ENCODE peak calls at places on chromosomes 5 and 9, in four cellular contexts. One of them, this sample, is unnamed.

GRCh38 chr9:109179801-109180523 is 12.9 kb upstream of the FRRS1L start:
- DNase-seq in fibroblast of the aortic adventitia: no peak
- DNase-seq in esophagus squamous epithelium: no peak
- DNase-seq in kidney: no peak
- DNase-seq in this sample: no peak

GRCh38 chr5:139806726-139807646 is 11.4 kb downstream of the PSD2 start:
- DNase-seq in fibroblast of the aortic adventitia: no peak
- DNase-seq in kidney: peak; percentile 22
- DNase-seq in esophagus squamous epithelium: no peak
- DNase-seq in this sample: no peak

GRCh38 chr9:31100311-31100710 is 1284.1 kb upstream of the ACO1 start:
- DNase-seq in kidney: no peak
- DNase-seq in fibroblast of the aortic adventitia: no peak
- DNase-seq in esophagus squamous epithelium: no peak
- DNase-seq in this sample: no peak

GRCh38 chr5:14357441-14357840 is 214.3 kb downstream of the TRIO start:
- DNase-seq in kidney: no peak
- DNase-seq in fibroblast of the aortic adventitia: no peak
- DNase-seq in esophagus squamous epithelium: no peak
- DNase-seq in this sample: peak; percentile 35

GRCh38 chr5:28473531-28474107 is 1435.2 kb upstream of the CDH9 start:
- DNase-seq in fibroblast of the aortic adventitia: peak; percentile 0
- DNase-seq in esophagus squamous epithelium: no peak
- DNase-seq in kidney: no peak
- DNase-seq in this sample: peak; percentile 59

GRCh38 chr9:14447103-14447502 is 133.2 kb upstream of the NFIB start:
- DNase-seq in kidney: no peak
- DNase-seq in fibroblast of the aortic adventitia: no peak
- DNase-seq in esophagus squamous epithelium: no peak
- DNase-seq in this sample: no peak

GRCh38 chr5:127412698-127413097 is 104.7 kb upstream of the PRRC1 start:
- DNase-seq in kidney: no peak
- DNase-seq in fibroblast of the aortic adventitia: no peak
- DNase-seq in esophagus squamous epithelium: no peak
- DNase-seq in this sample: no peak

GRCh38 chr9:30575218-30575617 is 1809.2 kb upstream of the ACO1 start:
- DNase-seq in fibroblast of the aortic adventitia: no peak
- DNase-seq in kidney: peak; percentile 52
- DNase-seq in esophagus squamous epithelium: no peak
- DNase-seq in this sample: no peak

GRCh38 chr5:147303251-147303650 is 68.4 kb downstream of the STK32A start:
- DNase-seq in esophagus squamous epithelium: no peak
- DNase-seq in kidney: no peak
- DNase-seq in fibroblast of the aortic adventitia: peak; percentile 18
- DNase-seq in this sample: peak; percentile 20

GRCh38 chr5:96816991-96817390 is 9.2 kb upstream of the ERAP1 start:
- DNase-seq in kidney: no peak
- DNase-seq in esophagus squamous epithelium: no peak
- DNase-seq in fibroblast of the aortic adventitia: no peak
- DNase-seq in this sample: no peak

GRCh38 chr9:134341306-134341705 is 15.1 kb downstream of the RXRA start:
- DNase-seq in kidney: no peak
- DNase-seq in esophagus squamous epithelium: no peak
- DNase-seq in fibroblast of the aortic adventitia: no peak
- DNase-seq in this sample: no peak

GRCh38 chr5:58459860-58460726 is at the start of gene PLK2:
- DNase-seq in esophagus squamous epithelium: peak; percentile 72
- DNase-seq in fibroblast of the aortic adventitia: peak; percentile 97
- DNase-seq in kidney: peak; percentile 97
- DNase-seq in this sample: peak; percentile 98

GRCh38 chr9:72474676-72475075 is 46.7 kb upstream of the TMC1 start:
- DNase-seq in fibroblast of the aortic adventitia: no peak
- DNase-seq in esophagus squamous epithelium: no peak
- DNase-seq in kidney: no peak
- DNase-seq in this sample: no peak

GRCh38 chr9:27125030-27125429 is 16.0 kb downstream of the TEK start:
- DNase-seq in fibroblast of the aortic adventitia: peak; percentile 99
- DNase-seq in esophagus squamous epithelium: no peak
- DNase-seq in kidney: no peak
- DNase-seq in this sample: peak; percentile 80

GRCh38 chr9:125262217-125262991 is 778 bp downstream of the GAPVD1 start:
- DNase-seq in esophagus squamous epithelium: no peak
- DNase-seq in kidney: no peak
- DNase-seq in fibroblast of the aortic adventitia: no peak
- DNase-seq in this sample: no peak